ENCODE peak calls at places on chromosomes 3 and 15, in six cellular contexts. One of them, this sample, is unnamed.

GRCh38 chr3:69838696-69839515 is 99.6 kb downstream of the MITF start:
- DNase-seq in fibroblast of mammary gland: peak; percentile 88
- DNase-seq in GM18507: no peak
- DNase-seq in GM10248: no peak
- DNase-seq in left kidney: no peak
- DNase-seq in caudate nucleus: no peak
- DNase-seq in this sample: no peak

GRCh38 chr3:117217837-117218236 is 508.3 kb downstream of the TUSC7 start:
- DNase-seq in left kidney: peak; percentile 61
- DNase-seq in GM10248: no peak
- DNase-seq in caudate nucleus: no peak
- DNase-seq in GM18507: no peak
- DNase-seq in fibroblast of mammary gland: no peak
- DNase-seq in this sample: no peak

GRCh38 chr15:75237316-75237982 is 20.7 kb upstream of the GOLGA6C start:
- DNase-seq in left kidney: no peak
- DNase-seq in caudate nucleus: no peak
- DNase-seq in GM18507: no peak
- DNase-seq in fibroblast of mammary gland: no peak
- DNase-seq in GM10248: no peak
- DNase-seq in this sample: no peak

GRCh38 chr3:37161351-37161750 is 13.0 kb downstream of the LRRFIP2 start:
- DNase-seq in caudate nucleus: no peak
- DNase-seq in fibroblast of mammary gland: peak; percentile 48
- DNase-seq in GM10248: no peak
- DNase-seq in left kidney: no peak
- DNase-seq in GM18507: no peak
- DNase-seq in this sample: no peak

GRCh38 chr3:165259518-165260193 is 63.5 kb upstream of the SLITRK3 start:
- DNase-seq in caudate nucleus: no peak
- DNase-seq in fibroblast of mammary gland: peak; percentile 40
- DNase-seq in left kidney: no peak
- DNase-seq in GM10248: no peak
- DNase-seq in GM18507: no peak
- DNase-seq in this sample: peak; percentile 37

GRCh38 chr3:190694335-190695001 is 168.0 kb downstream of the GMNC start:
- DNase-seq in GM10248: no peak
- DNase-seq in caudate nucleus: no peak
- DNase-seq in GM18507: no peak
- DNase-seq in left kidney: peak; percentile 28
- DNase-seq in fibroblast of mammary gland: no peak
- DNase-seq in this sample: no peak

GRCh38 chr3:99232696-99233095 is 331.2 kb upstream of the DCBLD2 start:
- DNase-seq in fibroblast of mammary gland: no peak
- DNase-seq in GM10248: no peak
- DNase-seq in GM18507: no peak
- DNase-seq in caudate nucleus: no peak
- DNase-seq in left kidney: no peak
- DNase-seq in this sample: no peak

GRCh38 chr3:137103739-137104138 is 146.0 kb downstream of the IL20RB start:
- DNase-seq in GM10248: no peak
- DNase-seq in caudate nucleus: no peak
- DNase-seq in fibroblast of mammary gland: no peak
- DNase-seq in left kidney: no peak
- DNase-seq in GM18507: no peak
- DNase-seq in this sample: no peak

GRCh38 chr3:54965746-54966145 is 37.9 kb upstream of the LRTM1 start:
- DNase-seq in GM18507: no peak
- DNase-seq in fibroblast of mammary gland: peak; percentile 86
- DNase-seq in GM10248: no peak
- DNase-seq in left kidney: peak; percentile 16
- DNase-seq in caudate nucleus: no peak
- DNase-seq in this sample: peak; percentile 84

GRCh38 chr3:191290311-191291025 is 38.7 kb upstream of the CCDC50 start:
- DNase-seq in fibroblast of mammary gland: peak; percentile 28
- DNase-seq in GM10248: peak; percentile 31
- DNase-seq in GM18507: no peak
- DNase-seq in caudate nucleus: no peak
- DNase-seq in left kidney: no peak
- DNase-seq in this sample: peak; percentile 22

GRCh38 chr3:52014613-52015012 is 18.9 kb upstream of the RPL29 start:
- DNase-seq in fibroblast of mammary gland: no peak
- DNase-seq in GM10248: no peak
- DNase-seq in left kidney: peak; percentile 52
- DNase-seq in GM18507: no peak
- DNase-seq in caudate nucleus: no peak
- DNase-seq in this sample: no peak

GRCh38 chr3:13282986-13283876 is 136.9 kb downstream of the NUP210 start:
- DNase-seq in fibroblast of mammary gland: no peak
- DNase-seq in left kidney: peak; percentile 60
- DNase-seq in caudate nucleus: no peak
- DNase-seq in GM18507: no peak
- DNase-seq in GM10248: no peak
- DNase-seq in this sample: no peak

GRCh38 chr3:49359623-49360022 is 1.5 kb upstream of the GPX1 start:
- DNase-seq in fibroblast of mammary gland: peak; percentile 57
- DNase-seq in caudate nucleus: no peak
- DNase-seq in GM10248: no peak
- DNase-seq in left kidney: no peak
- DNase-seq in GM18507: no peak
- DNase-seq in this sample: peak; percentile 38

GRCh38 chr3:66039590-66039887 is 821 bp upstream of the MAGI1 start:
- DNase-seq in left kidney: peak; percentile 74
- DNase-seq in GM10248: peak; percentile 17
- DNase-seq in fibroblast of mammary gland: peak; percentile 21
- DNase-seq in GM18507: no peak
- DNase-seq in caudate nucleus: no peak
- DNase-seq in this sample: peak; percentile 53

GRCh38 chr3:41507336-41508062 is 308.2 kb downstream of the CTNNB1 start:
- DNase-seq in caudate nucleus: no peak
- DNase-seq in fibroblast of mammary gland: no peak
- DNase-seq in GM10248: no peak
- DNase-seq in left kidney: no peak
- DNase-seq in GM18507: no peak
- DNase-seq in this sample: no peak

GRCh38 chr3:127809211-127809610 is 13.1 kb downstream of the MGLL start:
- DNase-seq in fibroblast of mammary gland: no peak
- DNase-seq in caudate nucleus: no peak
- DNase-seq in GM10248: no peak
- DNase-seq in left kidney: no peak
- DNase-seq in GM18507: no peak
- DNase-seq in this sample: no peak